ENCODE peak calls at places on chromosome X, in five cellular contexts. E is AG10803, C is astrocyte of the spinal cord, G is cardiac muscle cell, Z is GM06990. O is an unnamed sample.
A peak's percentile ranks its signal among the peaks of the same experiment; 100 is the strongest.

GRCh38 chrX:121389976-121390709 is 342.7 kb downstream of the GLUD2 start:
- DNase-seq in E (peak; percentile 19), C (peak; percentile 29), G (no peak), Z (no peak), O (peak; percentile 0)

GRCh38 chrX:108034725-108035124 is 10.1 kb upstream of the VSIG1 start:
- DNase-seq in E (no peak), C (no peak), G (no peak), Z (no peak), O (no peak)

GRCh38 chrX:153828723-153829548 is 1.4 kb downstream of the PDZD4 start:
- DNase-seq in E (peak; percentile 1), C (no peak), G (peak; percentile 54), Z (no peak), O (no peak)

GRCh38 chrX:53089224-53089842 is 4.6 kb upstream of the KANTR start:
- DNase-seq in E (peak; percentile 63), C (peak; percentile 65), G (peak; percentile 51), Z (no peak), O (peak; percentile 75)

GRCh38 chrX:103329991-103330390 is at the start of gene TCEAL7:
- DNase-seq in E (peak; percentile 23), C (peak; percentile 46), G (no peak), Z (no peak), O (peak; percentile 48)

GRCh38 chrX:2504706-2505332 is 4.0 kb upstream of the DHRSX start:
- DNase-seq in E (no peak), C (no peak), G (no peak), Z (no peak), O (no peak)

GRCh38 chrX:131752493-131753198 is 208.8 kb downstream of the OR13H1 start:
- DNase-seq in E (no peak), C (peak; percentile 88), G (no peak), Z (peak; percentile 64), O (no peak)

GRCh38 chrX:55907968-55908607 is 190.5 kb downstream of the RRAGB start:
- DNase-seq in E (peak; percentile 42), C (peak; percentile 37), G (peak; percentile 63), Z (peak; percentile 78), O (peak; percentile 6)

GRCh38 chrX:106791495-106791894 is 11.0 kb upstream of the TBC1D8B start:
- DNase-seq in E (peak; percentile 21), C (no peak), G (peak; percentile 6), Z (no peak), O (peak; percentile 42)

GRCh38 chrX:122943918-122944317 is 240.2 kb upstream of the GRIA3 start:
- DNase-seq in E (peak; percentile 13), C (peak; percentile 88), G (no peak), Z (no peak), O (peak; percentile 53)

GRCh38 chrX:71301195-71301924 is at the start of gene ITGB1BP2:
- DNase-seq in E (no peak), C (no peak), G (peak; percentile 87), Z (no peak), O (peak; percentile 45)

GRCh38 chrX:118231464-118231863 is 114.4 kb upstream of the WDR44 start:
- DNase-seq in E (peak; percentile 5), C (peak; percentile 45), G (no peak), Z (no peak), O (no peak)

GRCh38 chrX:75113664-75114063 is 42.4 kb downstream of the ABCB7 start:
- DNase-seq in E (no peak), C (no peak), G (no peak), Z (no peak), O (no peak)

GRCh38 chrX:13669246-13669689 is 16.3 kb downstream of the TCEANC start:
- DNase-seq in E (peak; percentile 95), C (peak; percentile 96), G (no peak), Z (peak; percentile 73), O (peak; percentile 96)

GRCh38 chrX:41337140-41337539 is 3.2 kb downstream of the DDX3X start:
- DNase-seq in E (no peak), C (no peak), G (no peak), Z (no peak), O (no peak)
- H3K4me3 ChIP-seq in E (peak overlapping the region; percentile 30), C (peak overlapping the region; percentile 2), G (peak overlapping the region; percentile 59), Z (peak overlapping the region; percentile 85), O (peak overlapping the region; percentile 90)

GRCh38 chrX:42189601-42190000 is 266.2 kb upstream of the CASK start:
- DNase-seq in E (no peak), C (peak; percentile 17), G (no peak), Z (no peak), O (no peak)

GRCh38 chrX:42195506-42195905 is 272.2 kb upstream of the CASK start:
- DNase-seq in E (no peak), C (no peak), G (peak; percentile 23), Z (no peak), O (no peak)
- TF ChIP-seq CTCF in E (no peak), C (no peak), G (no peak), Z (no peak), O (no peak)

GRCh38 chrX:148499638-148500427 is 584 bp upstream of the AFF2 start:
- DNase-seq in E (no peak), C (no peak), G (no peak), Z (peak; percentile 1), O (no peak)
- H3K4me3 ChIP-seq in E (peak overlapping the region; percentile 52), C (peak overlapping the region; percentile 27), G (peak overlapping the region; percentile 23), Z (no peak overlapping the region), O (peak overlapping the region; percentile 21)

DNA sequence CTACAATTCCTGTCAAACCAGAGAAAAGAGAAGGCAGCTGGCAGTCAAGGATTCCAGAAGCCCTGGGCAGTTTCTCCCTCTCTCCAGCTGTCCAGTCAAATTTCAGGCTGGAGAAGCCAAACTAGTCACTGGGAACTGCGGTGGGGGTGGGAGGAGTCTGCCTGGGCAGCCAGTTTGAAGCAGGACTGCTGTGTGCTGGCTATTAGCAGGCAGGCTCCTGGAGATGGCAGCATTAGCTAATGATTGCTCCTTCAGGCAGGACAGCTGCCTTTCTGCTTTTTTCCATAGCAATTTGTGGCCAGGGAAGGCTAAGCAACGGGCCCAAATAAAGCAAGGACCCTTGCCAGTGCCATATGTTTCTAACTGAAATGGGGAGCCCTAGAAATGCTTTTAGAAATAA is 44.7 kb upstream of the FGF13 start:
- DNase-seq in E (peak; percentile 80), C (peak; percentile 57), G (peak; percentile 77), Z (no peak), O (peak; percentile 3)
- TF ChIP-seq CTCF in E (peak; percentile 55), C (peak; percentile 26), G (no peak), Z (no peak), O (no peak)

GRCh38 chrX:38614485-38614884 is 53.1 kb downstream of the TSPAN7 start:
- DNase-seq in E (no peak), C (no peak), G (no peak), Z (no peak), O (no peak)
- H3K4me3 ChIP-seq in E (no peak overlapping the region), C (no peak overlapping the region), G (no peak overlapping the region), Z (no peak overlapping the region), O (no peak overlapping the region)

O was measured in fibroblast of pulmonary artery.